ENCODE peak calls at places on chromosomes 12 and 14, in four cellular contexts. One of them, this sample, is unnamed.

GRCh38 chr14:68173227-68173972 is 353.8 kb downstream of the RAD51B start:
- DNase-seq in H1: no peak
- DNase-seq in HepG2: no peak
- DNase-seq in K562: no peak
- DNase-seq in this sample: no peak

GRCh38 chr14:81018245-81018644 is 62.8 kb downstream of the TSHR start:
- DNase-seq in HepG2: no peak
- DNase-seq in K562: no peak
- DNase-seq in H1: no peak
- DNase-seq in this sample: no peak

GRCh38 chr14:30283822-30284446 is 275.0 kb upstream of the G2E3 start:
- DNase-seq in HepG2: peak
- DNase-seq in H1: peak
- DNase-seq in K562: peak
- DNase-seq in this sample: no peak

GRCh38 chr12:44774815-44775411 is 101.2 kb downstream of the NELL2 start:
- DNase-seq in HepG2: peak
- DNase-seq in K562: peak
- DNase-seq in H1: peak
- DNase-seq in this sample: no peak

GRCh38 chr14:103177376-103177775 is 54.1 kb downstream of the TNFAIP2 start:
- DNase-seq in K562: no peak
- DNase-seq in H1: no peak
- DNase-seq in HepG2: no peak
- DNase-seq in this sample: no peak

GRCh38 chr14:61503167-61503801 is 181.9 kb downstream of the PRKCH start:
- DNase-seq in HepG2: no peak
- DNase-seq in H1: no peak
- DNase-seq in K562: no peak
- DNase-seq in this sample: peak

GRCh38 chr14:93723001-93723400 is 65.3 kb downstream of the PRIMA1 start:
- DNase-seq in K562: no peak
- DNase-seq in HepG2: no peak
- DNase-seq in H1: no peak
- DNase-seq in this sample: no peak

GRCh38 chr14:49641697-49642129 is 6.7 kb upstream of the DNAAF2 start:
- DNase-seq in HepG2: peak
- DNase-seq in H1: no peak
- DNase-seq in K562: no peak
- DNase-seq in this sample: no peak

GRCh38 chr14:88793259-88793625 is 489 bp upstream of the EML5 start:
- DNase-seq in H1: no peak
- DNase-seq in K562: no peak
- DNase-seq in HepG2: no peak
- DNase-seq in this sample: no peak

GRCh38 chr12:67137256-67137655 is 131.9 kb upstream of the CAND1 start:
- DNase-seq in HepG2: no peak
- DNase-seq in H1: no peak
- DNase-seq in K562: no peak
- DNase-seq in this sample: no peak

GRCh38 chr14:100119251-100119650 is 40.2 kb downstream of the DEGS2 start:
- DNase-seq in H1: no peak
- DNase-seq in HepG2: no peak
- DNase-seq in K562: no peak
- DNase-seq in this sample: no peak

GRCh38 chr12:115216300-115216699 is 532.3 kb upstream of the TBX3 start:
- DNase-seq in HepG2: no peak
- DNase-seq in K562: no peak
- DNase-seq in H1: no peak
- DNase-seq in this sample: no peak

GRCh38 chr14:75968461-75968860 is 13.3 kb downstream of the TGFB3 start:
- DNase-seq in H1: no peak
- DNase-seq in HepG2: no peak
- DNase-seq in K562: no peak
- DNase-seq in this sample: no peak

GRCh38 chr12:42686514-42687172 is 97.1 kb upstream of the PRICKLE1 start:
- DNase-seq in H1: no peak
- DNase-seq in HepG2: no peak
- DNase-seq in K562: no peak
- DNase-seq in this sample: no peak

GRCh38 chr14:52876311-52876710 is 74.5 kb downstream of the FERMT2 start:
- DNase-seq in HepG2: no peak
- DNase-seq in H1: no peak
- DNase-seq in K562: no peak
- DNase-seq in this sample: no peak

GRCh38 chr12:12685305-12685704 is 10.7 kb downstream of the GPR19 start:
- DNase-seq in HepG2: no peak
- DNase-seq in K562: no peak
- DNase-seq in H1: peak
- DNase-seq in this sample: no peak

GRCh38 chr12:6044082-6044481 is 80.4 kb downstream of the VWF start:
- DNase-seq in H1: no peak
- DNase-seq in HepG2: no peak
- DNase-seq in K562: no peak
- DNase-seq in this sample: no peak

GRCh38 chr12:7709969-7710368 is 1.3 kb upstream of the DPPA3 start:
- DNase-seq in K562: no peak
- DNase-seq in HepG2: no peak
- DNase-seq in H1: no peak
- DNase-seq in this sample: no peak

GRCh38 chr12:50720085-50720484 is 43.8 kb upstream of the ATF1 start:
- DNase-seq in H1: no peak
- DNase-seq in K562: no peak
- DNase-seq in HepG2: peak
- DNase-seq in this sample: no peak

GRCh38 chr12:82486524-82487235 is 128.4 kb downstream of the METTL25 start:
- DNase-seq in K562: no peak
- DNase-seq in H1: no peak
- DNase-seq in HepG2: no peak
- DNase-seq in this sample: no peak

GRCh38 chr14:67487937-67488893 is at the start of gene TMEM229B:
- DNase-seq in K562: no peak
- DNase-seq in H1: no peak
- DNase-seq in HepG2: no peak
- DNase-seq in this sample: peak

GRCh38 chr14:106417224-106418049 is 891.1 kb downstream of the TMEM121 start:
- DNase-seq in H1: peak
- DNase-seq in K562: peak
- DNase-seq in HepG2: peak
- DNase-seq in this sample: peak

GRCh38 chr12:76637807-76638206 is 78.2 kb upstream of the OSBPL8 start:
- DNase-seq in K562: no peak
- DNase-seq in H1: no peak
- DNase-seq in HepG2: no peak
- DNase-seq in this sample: no peak

GRCh38 chr14:99841436-99842071 is 48.3 kb downstream of the EML1 start:
- DNase-seq in HepG2: no peak
- DNase-seq in H1: no peak
- DNase-seq in K562: no peak
- DNase-seq in this sample: no peak

GRCh38 chr12:2244013-2244861 is 191.4 kb downstream of the CACNA1C start:
- DNase-seq in K562: no peak
- DNase-seq in H1: no peak
- DNase-seq in HepG2: peak
- DNase-seq in this sample: no peak

GRCh38 chr12:67981236-67982164 is 7.7 kb upstream of the IFNG-AS1 start:
- DNase-seq in K562: no peak
- DNase-seq in HepG2: no peak
- DNase-seq in H1: no peak
- DNase-seq in this sample: no peak

GRCh38 chr12:639566-639965 is 23.7 kb downstream of the NINJ2 start:
- DNase-seq in H1: no peak
- DNase-seq in K562: no peak
- DNase-seq in HepG2: no peak
- DNase-seq in this sample: no peak

GRCh38 chr12:58916891-58917570 is 3.3 kb downstream of the LRIG3 start:
- DNase-seq in K562: no peak
- DNase-seq in HepG2: no peak
- DNase-seq in H1: no peak
- DNase-seq in this sample: no peak

GRCh38 chr12:104097954-104098353 is 33.6 kb downstream of the HCFC2 start:
- DNase-seq in H1: no peak
- DNase-seq in K562: no peak
- DNase-seq in HepG2: no peak
- DNase-seq in this sample: no peak

GRCh38 chr14:74618078-74618952 is 6.3 kb upstream of the LTBP2 start:
- DNase-seq in H1: no peak
- DNase-seq in K562: no peak
- DNase-seq in HepG2: peak
- DNase-seq in this sample: no peak

GRCh38 chr12:124026755-124027745 is 54.0 kb downstream of the ZNF664 start:
- DNase-seq in HepG2: no peak
- DNase-seq in H1: peak
- DNase-seq in K562: peak
- DNase-seq in this sample: no peak

GRCh38 chr12:41681898-41682297 is 462.8 kb downstream of the GXYLT1 start:
- DNase-seq in H1: no peak
- DNase-seq in HepG2: no peak
- DNase-seq in K562: no peak
- DNase-seq in this sample: no peak
- TF ChIP-seq HDAC2 in H1: no peak
- TF ChIP-seq HDAC2 in HepG2: no peak
- TF ChIP-seq HDAC2 in K562: no peak
- TF ChIP-seq HDAC2 in this sample: no peak

DNA sequence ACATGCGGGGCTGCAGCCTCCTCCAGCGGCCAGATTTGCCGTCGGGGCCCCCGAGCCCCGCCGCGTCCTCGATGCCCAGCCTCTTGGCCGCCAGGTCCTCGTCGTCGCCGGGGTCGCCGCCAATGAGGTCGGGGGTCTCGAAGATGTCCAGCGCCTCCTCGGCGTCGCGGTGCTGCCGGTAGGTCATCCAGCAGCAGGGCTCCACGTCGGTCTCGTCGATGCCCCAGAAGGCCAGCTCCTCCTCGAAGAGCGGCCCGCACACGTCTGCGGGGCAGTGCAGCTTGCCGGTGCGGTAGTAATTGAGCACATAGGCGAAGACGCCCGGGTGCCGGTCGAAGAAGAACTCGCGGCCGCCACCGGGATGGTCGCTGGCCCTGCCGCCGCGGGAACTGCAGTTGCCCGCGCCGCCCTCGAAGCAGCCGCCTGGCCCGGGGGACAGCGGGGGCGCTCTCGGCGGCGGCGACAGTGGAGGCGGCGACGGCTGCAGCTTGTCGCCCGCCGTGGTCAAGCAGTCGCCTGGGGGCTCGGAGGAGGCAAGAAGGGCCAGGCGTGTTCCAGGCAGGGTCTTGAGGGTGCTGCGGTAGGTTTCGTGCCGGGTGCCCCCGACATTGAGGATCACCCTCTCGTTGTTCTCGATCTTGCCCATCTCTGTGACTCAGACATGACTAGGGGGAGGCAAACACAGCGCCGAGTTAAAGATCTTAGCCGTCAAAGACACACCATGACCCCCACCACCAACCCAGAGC is 2.1 kb downstream of the KCNC2 start:
- DNase-seq in H1: no peak
- DNase-seq in K562: no peak
- DNase-seq in HepG2: no peak
- DNase-seq in this sample: no peak
- TF ChIP-seq EZH2 in H1: no peak
- TF ChIP-seq EZH2 in K562: no peak
- TF ChIP-seq EZH2 in HepG2: no peak
- TF ChIP-seq EZH2 in this sample: no peak

GRCh38 chr14:96001866-96002510 is 37.2 kb upstream of the C14orf132 start:
- DNase-seq in H1: no peak
- DNase-seq in K562: no peak
- DNase-seq in HepG2: no peak
- DNase-seq in this sample: no peak

GRCh38 chr14:95993768-95994592 is 45.2 kb upstream of the C14orf132 start:
- DNase-seq in HepG2: peak
- DNase-seq in K562: peak
- DNase-seq in H1: peak
- DNase-seq in this sample: peak

GRCh38 chr14:95994593-95994928 is 44.6 kb upstream of the C14orf132 start:
- DNase-seq in K562: no peak
- DNase-seq in H1: no peak
- DNase-seq in HepG2: no peak
- DNase-seq in this sample: no peak

GRCh38 chr14:96002511-96002884 is 36.7 kb upstream of the C14orf132 start:
- DNase-seq in H1: no peak
- DNase-seq in HepG2: no peak
- DNase-seq in K562: no peak
- DNase-seq in this sample: no peak

GRCh38 chr14:95998656-95999055 is 40.5 kb upstream of the C14orf132 start:
- DNase-seq in K562: no peak
- DNase-seq in HepG2: no peak
- DNase-seq in H1: no peak
- DNase-seq in this sample: no peak
- TF ChIP-seq HDAC2 in K562: no peak
- TF ChIP-seq HDAC2 in HepG2: no peak
- TF ChIP-seq HDAC2 in H1: no peak
- TF ChIP-seq HDAC2 in this sample: no peak

GRCh38 chr12:98893601-98894411 is 248.7 kb downstream of the APAF1 start:
- DNase-seq in H1: no peak
- DNase-seq in K562: no peak
- DNase-seq in HepG2: no peak
- DNase-seq in this sample: no peak

GRCh38 chr12:98895086-98895651 is 250.1 kb downstream of the APAF1 start:
- DNase-seq in K562: no peak
- DNase-seq in H1: peak
- DNase-seq in HepG2: no peak
- DNase-seq in this sample: no peak

GRCh38 chr12:98893126-98893525 is 248.0 kb downstream of the APAF1 start:
- DNase-seq in K562: no peak
- DNase-seq in HepG2: no peak
- DNase-seq in H1: no peak
- DNase-seq in this sample: no peak

GRCh38 chr12:98896938-98897337 is 251.8 kb downstream of the APAF1 start:
- DNase-seq in HepG2: no peak
- DNase-seq in K562: no peak
- DNase-seq in H1: no peak
- DNase-seq in this sample: no peak

GRCh38 chr12:98894412-98895085 is 249.5 kb downstream of the APAF1 start:
- DNase-seq in HepG2: no peak
- DNase-seq in H1: peak
- DNase-seq in K562: no peak
- DNase-seq in this sample: no peak
- TF ChIP-seq EZH2 in HepG2: no peak
- TF ChIP-seq EZH2 in H1: peak
- TF ChIP-seq EZH2 in K562: no peak
- TF ChIP-seq EZH2 in this sample: no peak

DNA sequence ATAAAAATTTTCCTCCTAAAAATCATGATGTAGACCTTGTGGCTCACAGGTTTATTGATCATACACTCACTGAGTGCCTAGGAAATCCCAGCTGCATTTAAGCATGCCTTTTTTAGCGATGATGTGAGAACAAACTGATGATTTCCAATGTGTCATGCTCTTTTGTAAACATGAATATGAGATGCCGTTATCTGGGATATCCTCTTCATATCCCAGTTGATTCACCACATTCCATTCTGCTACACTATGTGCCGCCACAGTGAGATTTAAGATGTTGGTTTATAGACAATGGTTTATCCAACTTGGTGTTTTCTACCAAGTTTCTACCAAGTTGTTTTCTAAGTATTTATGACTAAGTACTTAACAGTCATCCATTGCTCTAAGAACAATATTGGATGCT is 5.2 kb downstream of the OR4E1 start:
- DNase-seq in H1: no peak
- DNase-seq in K562: no peak
- DNase-seq in HepG2: peak
- DNase-seq in this sample: no peak
- TF ChIP-seq HDAC2 in H1: no peak
- TF ChIP-seq HDAC2 in K562: no peak
- TF ChIP-seq HDAC2 in HepG2: no peak
- TF ChIP-seq HDAC2 in this sample: no peak